ENCODE peak calls at places on chromosomes 2 and 18, in four cellular contexts. F is T-helper 2 cell, L is heart left ventricle, S is iris pigment epithelial cell. M is an unnamed sample.

GRCh38 chr2:231600619-231601355 is 8.1 kb downstream of the TEX44 start:
- DNase-seq in F (no peak), L (no peak), S (no peak), M (no peak)

GRCh38 chr2:12818416-12819097 is 101.8 kb downstream of the TRIB2 start:
- DNase-seq in F (no peak), L (no peak), S (peak), M (peak)

GRCh38 chr2:29518988-29519925 is 402.1 kb downstream of the ALK start:
- DNase-seq in F (no peak), L (no peak), S (peak), M (no peak)

GRCh38 chr2:3633089-3633981 is 24.7 kb upstream of the ALLC start:
- DNase-seq in F (no peak), L (peak), S (peak), M (no peak)

GRCh38 chr2:949384-949893 is 1.2 kb upstream of the SNTG2 start:
- DNase-seq in F (no peak), L (no peak), S (no peak), M (no peak)

GRCh38 chr2:132929786-132930185 is 259.8 kb upstream of the LYPD1 start:
- DNase-seq in F (no peak), L (no peak), S (no peak), M (no peak)

GRCh38 chr2:130910931-130911330 is 74.2 kb downstream of the ARHGEF4 start:
- DNase-seq in F (no peak), L (no peak), S (no peak), M (no peak)

GRCh38 chr2:222806606-222807036 is 54.2 kb upstream of the ACSL3 start:
- DNase-seq in F (no peak), L (no peak), S (no peak), M (no peak)

GRCh38 chr18:78396756-78397155 is 582.9 kb upstream of the SALL3 start:
- DNase-seq in F (no peak), L (no peak), S (no peak), M (no peak)

GRCh38 chr2:57080035-57080434 is 896.2 kb downstream of the CCDC85A start:
- DNase-seq in F (no peak), L (no peak), S (peak), M (no peak)

GRCh38 chr2:153299809-153300208 is 178.8 kb downstream of the RPRM start:
- DNase-seq in F (no peak), L (no peak), S (no peak), M (no peak)

GRCh38 chr2:205644018-205644417 is 38.3 kb upstream of the NRP2 start:
- DNase-seq in F (no peak), L (no peak), S (no peak), M (no peak)

M was measured in dermis blood vessel endothelial cell.